ENCODE peak calls at places on chromosomes 2 and 18, in seven cellular contexts. One of them, this sample, is unnamed.

GRCh38 chr18:61870151-61870550 is 22.7 kb downstream of the RNF152 start:
- DNase-seq in HCT116: no peak
- DNase-seq in heart left ventricle: no peak
- DNase-seq in breast epithelium: no peak
- DNase-seq in gastrocnemius medialis: no peak
- DNase-seq in endothelial cell of umbilical vein: no peak
- DNase-seq in body of pancreas: no peak
- DNase-seq in this sample: no peak

GRCh38 chr18:69758458-69758857 is 189.2 kb downstream of the CD226 start:
- DNase-seq in body of pancreas: no peak
- DNase-seq in breast epithelium: no peak
- DNase-seq in heart left ventricle: no peak
- DNase-seq in gastrocnemius medialis: no peak
- DNase-seq in endothelial cell of umbilical vein: no peak
- DNase-seq in HCT116: no peak
- DNase-seq in this sample: no peak

GRCh38 chr2:74777161-74777900 is 56.6 kb upstream of the HK2 start:
- DNase-seq in gastrocnemius medialis: no peak
- DNase-seq in HCT116: no peak
- DNase-seq in body of pancreas: no peak
- DNase-seq in heart left ventricle: no peak
- DNase-seq in breast epithelium: no peak
- DNase-seq in endothelial cell of umbilical vein: no peak
- DNase-seq in this sample: no peak

GRCh38 chr2:230016844-230017243 is 51.9 kb downstream of the SLC16A14 start:
- DNase-seq in breast epithelium: no peak
- DNase-seq in body of pancreas: no peak
- DNase-seq in endothelial cell of umbilical vein: no peak
- DNase-seq in HCT116: no peak
- DNase-seq in heart left ventricle: no peak
- DNase-seq in gastrocnemius medialis: no peak
- DNase-seq in this sample: no peak

GRCh38 chr2:43305006-43305405 is 78.6 kb upstream of the ZFP36L2 start:
- DNase-seq in heart left ventricle: peak; percentile 42
- DNase-seq in gastrocnemius medialis: no peak
- DNase-seq in endothelial cell of umbilical vein: peak; percentile 41
- DNase-seq in body of pancreas: no peak
- DNase-seq in breast epithelium: no peak
- DNase-seq in HCT116: no peak
- DNase-seq in this sample: no peak

GRCh38 chr2:96954490-96954846 is 31.9 kb downstream of the FAM178B start:
- DNase-seq in endothelial cell of umbilical vein: peak; percentile 68
- DNase-seq in heart left ventricle: no peak
- DNase-seq in gastrocnemius medialis: no peak
- DNase-seq in HCT116: no peak
- DNase-seq in breast epithelium: no peak
- DNase-seq in body of pancreas: no peak
- DNase-seq in this sample: no peak

GRCh38 chr2:227846831-227847230 is 24.6 kb upstream of the DAW1 start:
- DNase-seq in heart left ventricle: no peak
- DNase-seq in body of pancreas: no peak
- DNase-seq in HCT116: no peak
- DNase-seq in gastrocnemius medialis: no peak
- DNase-seq in breast epithelium: no peak
- DNase-seq in endothelial cell of umbilical vein: no peak
- DNase-seq in this sample: no peak

GRCh38 chr2:171991027-171991426 is 8.7 kb upstream of the METAP1D start:
- DNase-seq in heart left ventricle: no peak
- DNase-seq in endothelial cell of umbilical vein: no peak
- DNase-seq in HCT116: no peak
- DNase-seq in body of pancreas: no peak
- DNase-seq in gastrocnemius medialis: no peak
- DNase-seq in breast epithelium: no peak
- DNase-seq in this sample: no peak

GRCh38 chr2:232897971-232898408 is 27.9 kb downstream of the SNORC start:
- DNase-seq in HCT116: no peak
- DNase-seq in breast epithelium: no peak
- DNase-seq in gastrocnemius medialis: no peak
- DNase-seq in body of pancreas: no peak
- DNase-seq in heart left ventricle: no peak
- DNase-seq in endothelial cell of umbilical vein: no peak
- DNase-seq in this sample: no peak

GRCh38 chr2:73156539-73157124 is 43.9 kb upstream of the RAB11FIP5 start:
- DNase-seq in heart left ventricle: peak; percentile 57
- DNase-seq in gastrocnemius medialis: peak; percentile 17
- DNase-seq in HCT116: peak; percentile 31
- DNase-seq in breast epithelium: no peak
- DNase-seq in endothelial cell of umbilical vein: peak; percentile 63
- DNase-seq in body of pancreas: peak; percentile 66
- DNase-seq in this sample: peak; percentile 46

GRCh38 chr2:121650554-121650930 is 1.3 kb upstream of the CLASP1 start:
- DNase-seq in heart left ventricle: no peak
- DNase-seq in breast epithelium: no peak
- DNase-seq in gastrocnemius medialis: no peak
- DNase-seq in body of pancreas: peak; percentile 4
- DNase-seq in HCT116: no peak
- DNase-seq in endothelial cell of umbilical vein: no peak
- DNase-seq in this sample: peak; percentile 66

GRCh38 chr2:202049840-202050239 is 16.2 kb downstream of the FZD7 start:
- DNase-seq in body of pancreas: no peak
- DNase-seq in heart left ventricle: no peak
- DNase-seq in gastrocnemius medialis: no peak
- DNase-seq in HCT116: no peak
- DNase-seq in breast epithelium: no peak
- DNase-seq in endothelial cell of umbilical vein: no peak
- DNase-seq in this sample: no peak

GRCh38 chr2:215609089-215610032 is 173.5 kb upstream of the FN1 start:
- DNase-seq in endothelial cell of umbilical vein: no peak
- DNase-seq in gastrocnemius medialis: no peak
- DNase-seq in body of pancreas: no peak
- DNase-seq in breast epithelium: no peak
- DNase-seq in heart left ventricle: no peak
- DNase-seq in HCT116: no peak
- DNase-seq in this sample: no peak

GRCh38 chr2:136362676-136363390 is 244.9 kb upstream of the CXCR4 start:
- DNase-seq in HCT116: no peak
- DNase-seq in endothelial cell of umbilical vein: no peak
- DNase-seq in breast epithelium: no peak
- DNase-seq in body of pancreas: no peak
- DNase-seq in gastrocnemius medialis: no peak
- DNase-seq in heart left ventricle: no peak
- DNase-seq in this sample: no peak

GRCh38 chr2:86304416-86304815 is 33.0 kb downstream of the REEP1 start:
- DNase-seq in HCT116: no peak
- DNase-seq in body of pancreas: no peak
- DNase-seq in breast epithelium: no peak
- DNase-seq in heart left ventricle: no peak
- DNase-seq in endothelial cell of umbilical vein: no peak
- DNase-seq in gastrocnemius medialis: no peak
- DNase-seq in this sample: no peak

DNA sequence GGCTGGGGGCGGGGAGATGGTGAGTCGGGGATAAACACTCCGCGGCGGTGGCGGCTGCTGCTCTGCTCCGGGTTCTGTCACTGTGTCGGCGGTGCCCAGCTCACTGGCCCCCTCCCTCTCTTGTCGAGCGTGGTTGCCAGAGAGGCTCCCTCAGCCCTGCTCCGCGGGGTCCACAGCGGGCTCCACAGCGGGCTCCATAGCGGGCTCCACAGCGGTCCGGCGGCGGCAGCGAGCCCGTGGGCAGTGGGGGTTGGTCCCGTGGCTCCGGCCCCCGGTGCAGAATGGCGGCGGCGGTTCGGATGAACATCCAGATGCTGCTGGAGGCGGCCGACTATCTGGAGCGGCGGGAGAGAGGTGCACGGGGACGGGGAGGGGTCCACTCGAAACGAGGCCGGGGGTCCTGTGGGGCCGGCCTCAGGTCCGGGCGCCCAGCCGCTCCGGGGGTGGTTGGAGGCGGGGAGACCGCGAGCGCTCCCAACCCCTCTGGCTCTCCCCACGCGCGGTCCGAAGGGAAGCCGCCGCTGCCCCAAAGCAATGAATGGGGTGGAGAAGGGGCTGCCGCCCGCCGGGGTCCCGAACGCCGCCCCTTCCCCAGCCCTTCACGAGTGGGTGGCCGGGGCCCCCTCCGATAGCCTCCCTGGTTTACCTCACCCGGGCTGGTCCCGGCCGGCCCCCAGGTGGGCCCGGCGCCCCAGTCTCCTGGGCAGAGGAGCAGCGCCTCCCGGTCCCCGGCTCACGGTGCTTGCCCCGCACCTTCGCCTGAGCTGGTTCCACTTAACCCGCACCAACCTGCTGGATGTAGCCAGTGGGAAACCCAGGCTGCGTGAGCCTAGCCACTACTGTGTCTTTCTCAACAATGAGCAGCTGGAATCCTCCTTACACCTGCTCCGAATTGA is at the start of gene MXD1:
- DNase-seq in body of pancreas: peak; percentile 29
- DNase-seq in breast epithelium: no peak
- DNase-seq in heart left ventricle: peak; percentile 25
- DNase-seq in HCT116: no peak
- DNase-seq in endothelial cell of umbilical vein: no peak
- DNase-seq in gastrocnemius medialis: peak; percentile 15
- DNase-seq in this sample: peak; percentile 62
- TF ChIP-seq POLR2A in body of pancreas: peak; percentile 95
- TF ChIP-seq POLR2A in breast epithelium: peak; percentile 81
- TF ChIP-seq POLR2A in heart left ventricle: peak; percentile 94
- TF ChIP-seq POLR2A in HCT116: no peak
- TF ChIP-seq POLR2A in endothelial cell of umbilical vein: peak; percentile 72
- TF ChIP-seq POLR2A in gastrocnemius medialis: peak; percentile 97
- TF ChIP-seq POLR2A in this sample: peak; percentile 90

DNA sequence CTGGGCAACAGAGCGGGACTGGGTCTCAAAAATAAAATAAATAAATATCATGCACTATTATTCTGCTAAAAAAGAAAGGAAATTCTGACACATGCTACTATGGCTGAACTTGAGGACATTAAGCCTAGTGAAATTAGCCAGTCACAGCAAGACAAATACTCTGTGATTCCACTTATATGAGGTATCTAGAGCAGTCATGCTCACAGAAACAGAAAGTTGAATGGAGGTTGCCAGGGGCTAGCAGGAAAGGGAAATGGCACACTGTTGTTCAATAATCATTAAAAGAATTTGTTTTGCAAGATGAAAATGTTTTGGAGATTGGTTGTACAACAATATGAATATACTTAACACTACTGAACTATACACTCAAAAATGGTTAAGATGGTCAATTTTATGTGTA is 60.8 kb downstream of the NCKAP1 start:
- DNase-seq in HCT116: no peak
- DNase-seq in breast epithelium: no peak
- DNase-seq in gastrocnemius medialis: no peak
- DNase-seq in body of pancreas: no peak
- DNase-seq in endothelial cell of umbilical vein: peak; percentile 17
- DNase-seq in heart left ventricle: no peak
- DNase-seq in this sample: no peak
- TF ChIP-seq POLR2A in HCT116: no peak
- TF ChIP-seq POLR2A in breast epithelium: no peak
- TF ChIP-seq POLR2A in gastrocnemius medialis: no peak
- TF ChIP-seq POLR2A in body of pancreas: no peak
- TF ChIP-seq POLR2A in endothelial cell of umbilical vein: no peak
- TF ChIP-seq POLR2A in heart left ventricle: no peak
- TF ChIP-seq POLR2A in this sample: no peak

DNA sequence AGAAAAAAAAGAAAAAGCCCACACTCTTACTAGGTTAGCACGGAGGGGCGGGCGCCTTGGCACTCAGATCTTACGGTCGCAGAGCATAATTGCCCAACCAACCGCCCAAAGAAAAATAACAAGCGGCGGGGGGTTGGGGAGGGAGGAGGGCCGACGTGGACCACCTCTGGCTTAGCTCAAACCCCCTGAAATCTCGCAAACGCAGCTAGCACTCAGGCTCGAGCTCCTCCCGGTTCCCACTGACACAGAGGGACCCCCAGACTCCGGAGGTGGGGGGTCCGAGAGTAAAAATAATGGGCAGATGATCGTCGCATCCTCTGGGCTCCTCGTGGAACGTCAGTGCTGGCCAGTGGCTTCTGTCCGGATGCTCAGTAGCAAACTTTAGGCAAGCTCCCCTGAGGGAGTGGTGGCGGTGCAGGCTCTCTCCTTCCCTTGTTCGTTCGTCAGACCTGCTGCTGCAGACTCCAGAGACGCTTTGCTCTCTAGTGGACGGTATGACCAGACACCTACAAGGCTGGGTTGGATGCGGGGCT is 12.0 kb downstream of the CATIP start:
- DNase-seq in gastrocnemius medialis: no peak
- DNase-seq in heart left ventricle: peak; percentile 40
- DNase-seq in body of pancreas: peak; percentile 37
- DNase-seq in endothelial cell of umbilical vein: no peak
- DNase-seq in breast epithelium: no peak
- DNase-seq in HCT116: no peak
- DNase-seq in this sample: peak; percentile 30
- TF ChIP-seq POLR2A in gastrocnemius medialis: no peak
- TF ChIP-seq POLR2A in heart left ventricle: no peak
- TF ChIP-seq POLR2A in body of pancreas: no peak
- TF ChIP-seq POLR2A in endothelial cell of umbilical vein: no peak
- TF ChIP-seq POLR2A in breast epithelium: no peak
- TF ChIP-seq POLR2A in HCT116: no peak
- TF ChIP-seq POLR2A in this sample: no peak

GRCh38 chr2:191018663-191019119 is 4.7 kb upstream of the STAT1 start:
- DNase-seq in body of pancreas: no peak
- DNase-seq in endothelial cell of umbilical vein: no peak
- DNase-seq in heart left ventricle: no peak
- DNase-seq in breast epithelium: no peak
- DNase-seq in HCT116: no peak
- DNase-seq in gastrocnemius medialis: no peak
- DNase-seq in this sample: peak; percentile 18

GRCh38 chr2:191020221-191020741 is 6.3 kb upstream of the STAT1 start:
- DNase-seq in heart left ventricle: peak; percentile 94
- DNase-seq in gastrocnemius medialis: peak; percentile 86
- DNase-seq in HCT116: peak; percentile 90
- DNase-seq in endothelial cell of umbilical vein: peak; percentile 99
- DNase-seq in body of pancreas: peak; percentile 96
- DNase-seq in breast epithelium: peak; percentile 91
- DNase-seq in this sample: peak; percentile 98

GRCh38 chr2:191023235-191023679 is 9.3 kb upstream of the STAT1 start:
- DNase-seq in body of pancreas: no peak
- DNase-seq in HCT116: no peak
- DNase-seq in endothelial cell of umbilical vein: peak; percentile 91
- DNase-seq in gastrocnemius medialis: no peak
- DNase-seq in heart left ventricle: no peak
- DNase-seq in breast epithelium: no peak
- DNase-seq in this sample: peak; percentile 79

GRCh38 chr2:191018048-191018447 is 4.1 kb upstream of the STAT1 start:
- DNase-seq in gastrocnemius medialis: no peak
- DNase-seq in heart left ventricle: no peak
- DNase-seq in endothelial cell of umbilical vein: no peak
- DNase-seq in breast epithelium: no peak
- DNase-seq in body of pancreas: no peak
- DNase-seq in HCT116: no peak
- DNase-seq in this sample: no peak

DNA sequence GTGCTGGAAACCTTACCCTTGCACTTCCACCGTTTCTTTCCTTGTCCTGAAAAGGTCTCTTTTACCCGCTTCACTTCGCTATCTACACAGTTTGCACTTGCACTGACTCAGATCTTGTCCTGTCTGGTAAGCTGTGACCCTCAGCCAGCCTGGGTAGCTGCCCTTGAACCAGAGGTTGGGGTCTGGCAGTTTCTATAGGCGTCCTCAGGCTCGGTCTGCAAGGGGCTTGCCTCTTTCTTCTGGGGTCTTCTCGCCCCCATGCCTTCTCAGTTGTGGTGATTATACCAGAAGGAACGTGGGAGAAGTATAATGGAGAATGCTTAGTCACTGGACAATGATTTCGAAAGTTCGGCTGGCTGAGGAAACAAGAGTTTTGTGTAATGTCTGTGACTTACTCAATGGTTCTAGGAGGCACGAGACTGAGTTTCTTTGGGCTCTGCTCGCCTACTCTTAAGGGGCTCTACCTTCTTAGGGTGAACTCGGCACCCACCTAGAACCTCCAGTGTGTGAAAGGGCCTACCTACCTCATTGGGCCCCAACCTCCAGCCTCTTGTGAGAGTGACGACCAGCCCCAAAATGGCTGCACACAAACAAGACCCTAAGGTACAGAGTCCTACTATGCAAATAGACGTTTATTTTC is 6.9 kb upstream of the STAT1 start:
- DNase-seq in body of pancreas: peak; percentile 61
- DNase-seq in heart left ventricle: peak; percentile 28
- DNase-seq in breast epithelium: no peak
- DNase-seq in HCT116: no peak
- DNase-seq in endothelial cell of umbilical vein: no peak
- DNase-seq in gastrocnemius medialis: peak; percentile 24
- DNase-seq in this sample: peak; percentile 78
- TF ChIP-seq POLR2A in body of pancreas: no peak
- TF ChIP-seq POLR2A in heart left ventricle: no peak
- TF ChIP-seq POLR2A in breast epithelium: no peak
- TF ChIP-seq POLR2A in HCT116: no peak
- TF ChIP-seq POLR2A in endothelial cell of umbilical vein: no peak
- TF ChIP-seq POLR2A in gastrocnemius medialis: no peak
- TF ChIP-seq POLR2A in this sample: peak; percentile 92

This sample was measured in erythroblast.